ENCODE peak calls at places on chromosomes 11 and 22, in eight cellular contexts. I is neural crest cell, D is uterus, F is omental fat pad, R is epithelial cell of proximal tubule, N is HCT116, X is lung, B is foreskin keratinocyte. E is an unnamed sample.

GRCh38 chr11:129620705-129621104 is 194.9 kb upstream of the TMEM45B start:
- DNase-seq in I (no peak), D (no peak), F (no peak), R (no peak), N (no peak), X (peak), B (peak), E (no peak)

GRCh38 chr11:111298466-111299110 is at the start of gene POU2AF3:
- DNase-seq in I (no peak), D (no peak), F (no peak), R (no peak), N (no peak), X (no peak), B (no peak), E (no peak)

GRCh38 chr11:102323542-102324261 is 6.4 kb downstream of the BIRC3 start:
- DNase-seq in I (no peak), D (no peak), F (no peak), R (no peak), N (no peak), X (no peak), B (peak), E (peak)

GRCh38 chr11:17462940-17463339 is 13.7 kb downstream of the ABCC8 start:
- DNase-seq in I (no peak), D (no peak), F (no peak), R (no peak), N (no peak), X (no peak), B (no peak), E (no peak)

GRCh38 chr11:72627594-72628281 is 46.5 kb downstream of the PDE2A start:
- DNase-seq in I (no peak), D (no peak), F (no peak), R (no peak), N (no peak), X (no peak), B (no peak), E (no peak)

GRCh38 chr11:81253226-81253625 is 1480.4 kb downstream of the FAM181B start:
- DNase-seq in I (no peak), D (no peak), F (no peak), R (no peak), N (no peak), X (no peak), B (peak), E (no peak)

GRCh38 chr11:47908198-47908597 is 60.0 kb upstream of the NUP160 start:
- DNase-seq in I (no peak), D (no peak), F (no peak), R (no peak), N (no peak), X (no peak), B (no peak), E (no peak)

GRCh38 chr22:50630376-50630775 is 2.4 kb upstream of the ARSA start:
- DNase-seq in I (no peak), D (peak), F (no peak), R (no peak), N (no peak), X (no peak), B (peak), E (no peak)

GRCh38 chr11:131488208-131488607 is 117.8 kb downstream of the NTM start:
- DNase-seq in I (no peak), D (no peak), F (no peak), R (peak), N (no peak), X (no peak), B (no peak), E (no peak)

GRCh38 chr11:12865871-12866595 is 143.1 kb upstream of the RASSF10 start:
- DNase-seq in I (no peak), D (no peak), F (no peak), R (no peak), N (no peak), X (no peak), B (no peak), E (no peak)

GRCh38 chr11:12871788-12872321 is 137.3 kb upstream of the RASSF10 start:
- DNase-seq in I (no peak), D (peak), F (no peak), R (no peak), N (no peak), X (no peak), B (no peak), E (peak)

GRCh38 chr11:12871251-12871650 is 137.9 kb upstream of the RASSF10 start:
- DNase-seq in I (no peak), D (no peak), F (no peak), R (no peak), N (no peak), X (no peak), B (no peak), E (peak)

GRCh38 chr11:12867531-12867930 is 141.6 kb upstream of the RASSF10 start:
- DNase-seq in I (no peak), D (no peak), F (no peak), R (no peak), N (no peak), X (no peak), B (no peak), E (no peak)

GRCh38 chr11:12868315-12869073 is 140.6 kb upstream of the RASSF10 start:
- DNase-seq in I (no peak), D (no peak), F (no peak), R (no peak), N (no peak), X (no peak), B (no peak), E (peak)
- TF ChIP-seq CTCF in I (no peak), D (no peak), F (no peak), R (peak), N (peak), X (no peak), B (peak), E (peak)

DNA sequence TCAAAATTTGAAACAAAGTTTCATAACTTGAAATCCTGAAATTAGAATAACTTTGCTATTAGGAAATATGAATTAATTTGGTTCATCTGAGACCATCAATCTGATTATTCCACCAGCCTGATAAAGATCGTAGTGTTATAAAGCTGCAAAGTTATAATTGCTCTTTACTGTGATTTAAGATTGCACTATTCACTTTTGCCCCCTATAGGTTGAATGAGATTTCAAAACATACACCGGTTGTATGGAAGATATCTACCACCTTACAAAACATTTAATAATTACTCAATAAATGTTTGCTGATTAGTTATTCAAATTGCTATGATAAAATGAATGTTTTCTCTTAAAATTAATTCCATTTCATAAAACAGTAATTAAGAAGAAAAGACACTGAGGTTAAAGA is 26.1 kb downstream of the APIP start:
- DNase-seq in I (no peak), D (no peak), F (no peak), R (no peak), N (no peak), X (no peak), B (no peak), E (no peak)
- TF ChIP-seq CTCF in I (peak), D (no peak), F (no peak), R (no peak), N (peak), X (no peak), B (peak), E (peak)

GRCh38 chr11:23320131-23320530 is 459.9 kb upstream of the CCDC179 start:
- DNase-seq in I (no peak), D (no peak), F (no peak), R (no peak), N (no peak), X (no peak), B (no peak), E (no peak)
- TF ChIP-seq CTCF in I (no peak), D (no peak), F (no peak), R (no peak), N (no peak), X (no peak), B (no peak), E (no peak)

DNA sequence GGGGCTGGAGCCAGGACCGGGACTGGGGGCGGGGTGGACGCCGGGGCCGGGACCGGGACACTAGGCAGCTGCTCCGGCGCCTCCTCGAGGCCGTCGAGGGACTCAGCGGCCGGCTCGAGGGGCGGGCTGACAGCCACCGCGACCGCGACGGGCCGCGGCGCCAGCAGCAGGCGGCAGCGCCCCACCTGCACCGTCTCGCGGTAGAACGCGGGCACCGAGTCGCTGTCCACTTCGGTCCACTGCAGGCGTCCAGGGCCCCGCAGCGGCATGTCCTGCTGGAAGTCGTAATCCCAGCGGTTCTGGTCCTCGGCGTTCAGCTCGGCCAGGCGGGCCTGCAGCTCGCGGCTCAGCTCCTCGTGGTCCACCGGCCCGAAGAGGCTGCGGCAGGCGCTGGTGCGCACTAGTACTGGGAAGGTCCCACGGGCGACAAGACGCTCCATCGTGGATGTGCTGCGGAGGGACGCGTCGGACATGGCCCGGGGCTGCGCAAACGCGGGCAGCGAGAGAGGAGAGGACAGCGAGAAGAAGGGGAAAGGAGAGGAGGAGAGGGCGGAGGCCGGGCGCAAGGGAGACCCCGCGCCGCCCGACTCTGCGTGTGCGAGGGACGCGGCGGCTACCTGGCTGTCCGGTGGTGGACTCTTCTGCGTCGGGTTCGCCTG is 429 bp downstream of the CDKN1C start:
- DNase-seq in I (peak), D (peak), F (no peak), R (no peak), N (no peak), X (no peak), B (peak), E (no peak)
- TF ChIP-seq CTCF in I (peak), D (no peak), F (no peak), R (no peak), N (no peak), X (no peak), B (peak), E (no peak)

DNA sequence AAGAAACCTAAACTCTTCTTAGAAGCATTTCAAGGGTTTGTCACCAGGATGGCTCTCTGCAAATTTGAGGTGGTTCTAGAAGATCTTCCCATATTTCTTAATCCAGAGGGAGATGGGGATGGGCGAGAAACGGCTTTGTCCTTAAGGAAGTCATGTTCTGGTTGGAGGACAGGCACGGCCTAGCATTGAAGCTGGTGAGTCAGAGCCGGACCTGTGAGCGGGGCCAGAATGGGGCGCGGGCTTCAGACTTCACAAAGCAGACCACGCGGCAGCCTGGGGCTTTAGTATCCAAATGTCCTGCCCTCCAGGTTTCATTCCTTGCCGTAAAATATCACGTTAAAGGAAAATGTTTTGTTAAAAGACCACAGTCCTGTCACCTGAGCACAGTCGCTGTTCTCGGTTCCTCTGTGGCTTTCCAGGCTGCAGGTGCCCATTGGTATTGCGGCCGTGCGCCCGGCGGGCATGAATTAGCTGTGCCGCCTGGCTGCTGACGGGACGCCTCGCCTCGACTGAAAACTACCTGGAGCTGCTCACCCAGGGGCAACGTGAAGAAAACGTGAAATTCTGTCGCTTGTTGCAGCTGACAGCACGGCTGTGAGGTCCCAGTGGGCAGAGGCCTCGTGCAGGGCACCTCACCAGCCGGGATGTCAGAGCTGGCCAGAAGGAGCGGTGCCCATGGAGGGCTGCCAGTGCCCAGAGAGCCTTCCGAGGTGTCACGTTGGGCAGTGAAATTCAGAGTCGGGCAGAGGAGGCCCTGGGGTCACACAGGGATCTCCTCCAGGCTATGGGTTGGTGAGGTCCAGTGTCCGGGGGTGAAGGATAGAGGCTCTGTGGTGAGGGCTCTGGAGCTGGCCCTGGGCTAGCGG is 59.0 kb downstream of the LRP5 start:
- DNase-seq in I (no peak), D (no peak), F (no peak), R (no peak), N (no peak), X (no peak), B (no peak), E (no peak)
- TF ChIP-seq CTCF in I (no peak), D (no peak), F (no peak), R (no peak), N (no peak), X (no peak), B (no peak), E (no peak)